ENCODE peak calls at places on chromosomes 6 and 20, in five cellular contexts. U, B, L, V and S are unnamed samples.

GRCh38 chr6:125810435-125810834 is 19.7 kb downstream of the NCOA7 start:
- DNase-seq in L (no peak), V (no peak), U (no peak), B (no peak), S (no peak)

GRCh38 chr20:53262294-53262840 is 290.2 kb downstream of the TSHZ2 start:
- DNase-seq in L (no peak), B (no peak), U (no peak), V (no peak), S (no peak)

GRCh38 chr20:47691632-47692031 is 93.6 kb downstream of the SULF2 start:
- DNase-seq in V (peak), U (no peak), L (no peak), B (no peak), S (no peak)

GRCh38 chr6:138052783-138053182 is 54.4 kb downstream of the PERP start:
- DNase-seq in L (no peak), U (no peak), B (no peak), V (no peak), S (no peak)

GRCh38 chr6:170024940-170025339 is 265.9 kb downstream of the DLL1 start:
- DNase-seq in B (no peak), U (no peak), L (no peak), V (no peak), S (no peak)

GRCh38 chr6:514396-514973 is 122.9 kb downstream of the IRF4 start:
- DNase-seq in U (no peak), L (no peak), B (no peak), V (no peak), S (no peak)

GRCh38 chr6:92371211-92371610 is 1048.1 kb downstream of the EPHA7 start:
- DNase-seq in L (no peak), V (no peak), U (no peak), B (no peak), S (no peak)

GRCh38 chr6:16344756-16345155 is 106.4 kb downstream of the GMPR start:
- DNase-seq in U (no peak), B (no peak), L (no peak), V (peak), S (no peak)

GRCh38 chr6:168605964-168606363 is 165.0 kb downstream of the SMOC2 start:
- DNase-seq in L (no peak), U (no peak), V (no peak), B (no peak), S (no peak)

GRCh38 chr6:138805431-138805830 is 9.5 kb downstream of the ECT2L start:
- DNase-seq in U (no peak), B (no peak), L (no peak), V (peak), S (no peak)

GRCh38 chr6:168713839-168714238 is 272.9 kb downstream of the SMOC2 start:
- DNase-seq in U (no peak), L (no peak), B (no peak), V (no peak), S (no peak)

GRCh38 chr20:50516180-50516934 is 6.2 kb downstream of the PTPN1 start:
- DNase-seq in V (no peak), B (no peak), L (no peak), U (peak), S (no peak)

GRCh38 chr6:129282053-129282452 is 399.1 kb downstream of the LAMA2 start:
- DNase-seq in L (no peak), V (no peak), B (no peak), U (no peak), S (no peak)

GRCh38 chr6:43807228-43808061 is 37.4 kb downstream of the VEGFA start:
- DNase-seq in V (no peak), B (no peak), U (no peak), L (no peak), S (no peak)

GRCh38 chr6:72218125-72218524 is 331.8 kb downstream of the RIMS1 start:
- DNase-seq in U (no peak), V (peak), B (no peak), L (no peak), S (peak)

GRCh38 chr6:27893059-27893835 is 18.9 kb downstream of the OR2B2 start:
- DNase-seq in U (peak), B (peak), V (peak), L (no peak), S (no peak)

GRCh38 chr6:6221829-6222535 is 98.5 kb downstream of the F13A1 start:
- DNase-seq in L (no peak), B (no peak), U (no peak), V (no peak), S (no peak)

GRCh38 chr20:58179083-58179431 is 49.4 kb downstream of the ANKRD60 start:
- DNase-seq in U (no peak), V (no peak), B (no peak), L (no peak), S (no peak)